ENCODE peak calls at places on chromosomes 5 and 9, in six cellular contexts. C, A, V, P, M and U are unnamed samples.
A peak's percentile ranks its signal among the peaks of the same experiment; 100 is the strongest.

GRCh38 chr5:60377826-60378225 is 322.1 kb downstream of the DEPDC1B start:
- DNase-seq in C (no peak), A (no peak), V (no peak), P (no peak), M (no peak), U (no peak)

GRCh38 chr5:174187481-174187880 is 142.0 kb downstream of the NSG2 start:
- DNase-seq in C (no peak), A (no peak), V (no peak), P (no peak), M (no peak), U (no peak)

GRCh38 chr5:72688926-72689325 is 127.5 kb upstream of the TNPO1 start:
- DNase-seq in C (no peak), A (no peak), V (no peak), P (no peak), M (no peak), U (no peak)

GRCh38 chr5:169590602-169591001 is 7.0 kb downstream of the SPDL1 start:
- DNase-seq in C (no peak), A (no peak), V (no peak), P (no peak), M (no peak), U (no peak)

GRCh38 chr9:38629511-38629910 is 9.1 kb upstream of the ANKRD18A start:
- DNase-seq in C (no peak), A (no peak), V (no peak), P (no peak), M (no peak), U (no peak)

GRCh38 chr9:83636813-83637212 is 13.9 kb downstream of the IDNK start:
- DNase-seq in C (no peak), A (no peak), V (no peak), P (no peak), M (no peak), U (no peak)

GRCh38 chr9:132797861-132798659 is 80.0 kb downstream of the AK8 start:
- DNase-seq in C (no peak), A (no peak), V (no peak), P (no peak), M (no peak), U (no peak)

GRCh38 chr5:88251048-88251711 is 17.5 kb downstream of the TMEM161B start:
- DNase-seq in C (no peak), A (no peak), V (no peak), P (no peak), M (no peak), U (no peak)

GRCh38 chr5:127013407-127013806 is 17.0 kb downstream of the MARCHF3 start:
- DNase-seq in C (no peak), A (no peak), V (no peak), P (no peak), M (no peak), U (no peak)

GRCh38 chr5:14741721-14742426 is 77.4 kb downstream of the OTULIN start:
- DNase-seq in C (no peak), A (no peak), V (no peak), P (no peak), M (no peak), U (peak; percentile 77)

GRCh38 chr5:91225848-91226686 is 157.1 kb downstream of the ARRDC3 start:
- DNase-seq in C (peak; percentile 56), A (no peak), V (peak; percentile 90), P (peak; percentile 59), M (no peak), U (peak; percentile 51)

GRCh38 chr9:81621785-81622243 is 67.5 kb downstream of the TLE1 start:
- DNase-seq in C (no peak), A (no peak), V (peak; percentile 28), P (no peak), M (no peak), U (no peak)

GRCh38 chr9:104143554-104143919 is 49.4 kb downstream of the SMC2 start:
- DNase-seq in C (no peak), A (no peak), V (no peak), P (no peak), M (no peak), U (no peak)

GRCh38 chr5:147504535-147504934 is 5.3 kb downstream of the DPYSL3 start:
- DNase-seq in C (no peak), A (no peak), V (no peak), P (no peak), M (no peak), U (no peak)

GRCh38 chr5:14110196-14110595 is 32.9 kb upstream of the TRIO start:
- DNase-seq in C (no peak), A (no peak), V (no peak), P (no peak), M (no peak), U (no peak)

GRCh38 chr5:168916266-168916665 is 337.1 kb upstream of the PANK3 start:
- DNase-seq in C (peak; percentile 28), A (no peak), V (peak; percentile 60), P (no peak), M (no peak), U (no peak)

GRCh38 chr5:6780802-6781391 is 67.7 kb downstream of the TENT4A start:
- DNase-seq in C (no peak), A (peak; percentile 59), V (peak; percentile 74), P (peak; percentile 38), M (peak; percentile 54), U (peak; percentile 45)

GRCh38 chr9:97768731-97769130 is 71.6 kb upstream of the XPA start:
- DNase-seq in C (no peak), A (no peak), V (no peak), P (no peak), M (no peak), U (no peak)

GRCh38 chr9:9499546-9499945 is 1113.3 kb downstream of the PTPRD start:
- DNase-seq in C (no peak), A (no peak), V (no peak), P (no peak), M (no peak), U (no peak)

GRCh38 chr5:83321656-83322055 is 149.9 kb upstream of the VCAN start:
- DNase-seq in C (no peak), A (no peak), V (no peak), P (no peak), M (peak; percentile 26), U (no peak)

GRCh38 chr5:167816864-167817263 is 474.6 kb upstream of the WWC1 start:
- DNase-seq in C (no peak), A (no peak), V (no peak), P (no peak), M (no peak), U (no peak)

GRCh38 chr5:97071101-97071500 is 71.3 kb downstream of the LIX1 start:
- DNase-seq in C (no peak), A (no peak), V (no peak), P (no peak), M (peak; percentile 64), U (no peak)

GRCh38 chr5:136811086-136811485 is 445.7 kb upstream of the TRPC7 start:
- DNase-seq in C (no peak), A (no peak), V (no peak), P (no peak), M (no peak), U (no peak)

GRCh38 chr5:18068851-18069250 is 434.6 kb downstream of the TAF11L14 start:
- DNase-seq in C (no peak), A (no peak), V (no peak), P (no peak), M (no peak), U (no peak)

GRCh38 chr9:137445275-137445807 is 4.2 kb upstream of the ENTPD8 start:
- DNase-seq in C (peak; percentile 88), A (peak; percentile 65), V (peak; percentile 86), P (peak; percentile 56), M (peak; percentile 79), U (peak; percentile 66)

GRCh38 chr9:86184125-86184524 is 75.3 kb downstream of the C9orf153 start:
- DNase-seq in C (no peak), A (no peak), V (no peak), P (no peak), M (no peak), U (no peak)

DNA sequence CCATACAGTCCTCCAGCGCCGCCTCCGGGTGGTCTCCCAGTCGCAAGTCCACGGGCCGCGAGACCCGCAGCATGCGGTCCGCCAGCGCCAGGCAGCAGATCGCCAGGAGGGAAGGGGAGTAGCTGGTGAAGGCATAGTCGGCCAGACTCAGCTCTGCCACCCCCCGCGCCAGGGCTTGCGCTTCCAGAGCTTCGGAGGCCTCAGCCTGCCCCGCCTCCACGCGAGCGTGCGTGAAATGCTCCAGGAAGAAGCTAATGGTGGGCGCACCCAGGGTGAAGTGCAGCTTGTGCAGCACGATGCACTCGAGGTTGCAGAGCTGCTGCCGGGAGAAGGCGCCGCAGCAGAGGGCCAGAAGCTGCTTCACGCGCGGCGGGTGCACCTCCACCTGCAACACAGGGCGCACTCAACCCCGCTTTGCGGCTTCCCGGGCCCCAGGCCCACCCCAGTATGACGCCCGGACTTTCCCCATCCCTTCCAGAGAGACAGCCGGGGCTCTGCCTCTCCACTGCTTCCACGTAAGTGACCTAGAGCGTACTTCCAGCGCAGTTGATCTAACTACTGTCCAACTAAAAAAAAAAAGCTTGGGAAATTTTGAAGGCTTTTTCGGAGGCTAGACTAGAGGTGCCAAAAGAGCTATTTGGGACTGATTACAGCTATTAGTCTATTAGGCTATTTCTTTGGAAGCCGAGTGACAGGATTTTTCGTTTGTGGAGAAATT is 1.8 kb downstream of the CCNO start:
- DNase-seq in C (peak; percentile 34), A (no peak), V (peak; percentile 36), P (no peak), M (no peak), U (no peak)
- TF ChIP-seq EZH2 in C (peak; percentile 39), A (no peak), V (peak; percentile 96), P (no peak), M (peak; percentile 47), U (no peak)

DNA sequence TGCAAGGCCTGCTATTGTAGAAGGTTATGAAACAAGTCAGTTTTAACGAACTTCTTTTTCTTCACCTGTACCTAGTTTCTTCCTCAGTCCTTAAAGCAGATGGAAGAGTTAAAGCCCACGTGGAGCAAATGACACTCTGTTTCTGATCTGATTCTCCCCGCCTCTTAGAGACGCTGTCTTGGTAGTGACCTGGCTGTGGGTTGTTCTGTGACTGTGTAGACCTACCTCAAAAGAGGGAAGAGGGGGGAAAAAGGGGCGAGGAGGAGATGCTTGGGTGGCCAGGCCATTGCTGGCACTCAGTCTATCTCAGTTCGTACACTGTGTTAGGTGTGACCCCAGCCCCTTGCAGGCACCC is 610 bp downstream of the GFRA3 start:
- DNase-seq in C (no peak), A (no peak), V (no peak), P (no peak), M (no peak), U (no peak)
- TF ChIP-seq EZH2 in C (no peak), A (no peak), V (no peak), P (no peak), M (no peak), U (no peak)

GRCh38 chr5:31049461-31049860 is 144.0 kb upstream of the CDH6 start:
- DNase-seq in C (no peak), A (no peak), V (no peak), P (no peak), M (no peak), U (no peak)
- TF ChIP-seq EZH2 in C (no peak), A (no peak), V (no peak), P (no peak), M (no peak), U (no peak)

GRCh38 chr5:77211013-77211690 is 672 bp downstream of the PDE8B start:
- DNase-seq in C (peak; percentile 19), A (no peak), V (peak; percentile 78), P (no peak), M (no peak), U (no peak)
- TF ChIP-seq EZH2 in C (no peak), A (no peak), V (peak; percentile 54), P (no peak), M (no peak), U (no peak)